ENCODE peak calls at places on chromosomes 3 and 15, in five cellular contexts. One of them, this sample, is unnamed.

GRCh38 chr3:143090486-143090885 is 29.1 kb upstream of the CHST2 start:
- DNase-seq in HepG2: no peak
- DNase-seq in K562: no peak
- DNase-seq in H1: no peak
- DNase-seq in GM12878: no peak
- DNase-seq in this sample: no peak

GRCh38 chr15:60179786-60180391 is 175.8 kb downstream of the FOXB1 start:
- DNase-seq in HepG2: peak
- DNase-seq in K562: peak
- DNase-seq in H1: no peak
- DNase-seq in GM12878: peak
- DNase-seq in this sample: peak

GRCh38 chr3:142916611-142917010 is 27.7 kb upstream of the PCOLCE2 start:
- DNase-seq in HepG2: no peak
- DNase-seq in K562: no peak
- DNase-seq in H1: no peak
- DNase-seq in GM12878: no peak
- DNase-seq in this sample: no peak

GRCh38 chr15:90481023-90481422 is 48.7 kb upstream of the CRTC3 start:
- DNase-seq in HepG2: no peak
- DNase-seq in K562: no peak
- DNase-seq in H1: no peak
- DNase-seq in GM12878: no peak
- DNase-seq in this sample: no peak

GRCh38 chr15:80480171-80480811 is 76.1 kb downstream of the ARNT2 start:
- DNase-seq in HepG2: peak
- DNase-seq in K562: no peak
- DNase-seq in H1: no peak
- DNase-seq in GM12878: no peak
- DNase-seq in this sample: no peak

GRCh38 chr3:43468141-43468540 is 153.7 kb downstream of the ANO10 start:
- DNase-seq in HepG2: no peak
- DNase-seq in K562: no peak
- DNase-seq in H1: no peak
- DNase-seq in GM12878: no peak
- DNase-seq in this sample: no peak

GRCh38 chr3:67288707-67289106 is 290.6 kb downstream of the KBTBD8 start:
- DNase-seq in HepG2: no peak
- DNase-seq in K562: no peak
- DNase-seq in H1: no peak
- DNase-seq in GM12878: no peak
- DNase-seq in this sample: no peak

GRCh38 chr3:143427626-143428025 is 308.1 kb downstream of the CHST2 start:
- DNase-seq in HepG2: no peak
- DNase-seq in K562: no peak
- DNase-seq in H1: no peak
- DNase-seq in GM12878: no peak
- DNase-seq in this sample: no peak

GRCh38 chr3:140148824-140149390 is 213.9 kb downstream of the CLSTN2 start:
- DNase-seq in HepG2: no peak
- DNase-seq in K562: no peak
- DNase-seq in H1: peak
- DNase-seq in GM12878: no peak
- DNase-seq in this sample: no peak

GRCh38 chr15:32222716-32223115 is 180.4 kb downstream of the GOLGA8K start:
- DNase-seq in HepG2: no peak
- DNase-seq in K562: no peak
- DNase-seq in H1: no peak
- DNase-seq in GM12878: no peak
- DNase-seq in this sample: no peak

GRCh38 chr3:114496874-114497273 is 203.0 kb downstream of the TIGIT start:
- DNase-seq in HepG2: peak
- DNase-seq in K562: no peak
- DNase-seq in H1: no peak
- DNase-seq in GM12878: no peak
- DNase-seq in this sample: peak

GRCh38 chr3:37934631-37935289 is 55.8 kb upstream of the VILL start:
- DNase-seq in HepG2: no peak
- DNase-seq in K562: no peak
- DNase-seq in H1: no peak
- DNase-seq in GM12878: no peak
- DNase-seq in this sample: no peak

GRCh38 chr3:193261970-193262369 is 20.9 kb downstream of the PLAAT1 start:
- DNase-seq in HepG2: no peak
- DNase-seq in K562: no peak
- DNase-seq in H1: no peak
- DNase-seq in GM12878: no peak
- DNase-seq in this sample: no peak

GRCh38 chr15:44535509-44536297 is 1.2 kb upstream of the EIF3J start:
- DNase-seq in HepG2: peak
- DNase-seq in K562: no peak
- DNase-seq in H1: peak
- DNase-seq in GM12878: no peak
- DNase-seq in this sample: no peak

GRCh38 chr15:98953950-98954349 is 53.6 kb downstream of the PGPEP1L start:
- DNase-seq in HepG2: no peak
- DNase-seq in K562: no peak
- DNase-seq in H1: no peak
- DNase-seq in GM12878: no peak
- DNase-seq in this sample: no peak

GRCh38 chr15:65072027-65072426 is 4.2 kb upstream of the RASL12 start:
- DNase-seq in HepG2: no peak
- DNase-seq in K562: no peak
- DNase-seq in H1: no peak
- DNase-seq in GM12878: no peak
- DNase-seq in this sample: no peak

GRCh38 chr3:127754411-127755304 is 67.7 kb downstream of the MGLL start:
- DNase-seq in HepG2: no peak
- DNase-seq in K562: no peak
- DNase-seq in H1: no peak
- DNase-seq in GM12878: peak
- DNase-seq in this sample: no peak

GRCh38 chr3:105800320-105800719 is 68.5 kb downstream of the CBLB start:
- DNase-seq in HepG2: no peak
- DNase-seq in K562: no peak
- DNase-seq in H1: no peak
- DNase-seq in GM12878: no peak
- DNase-seq in this sample: no peak

GRCh38 chr3:23877324-23877980 is 39.3 kb downstream of the NKIRAS1 start:
- DNase-seq in HepG2: peak
- DNase-seq in K562: no peak
- DNase-seq in H1: no peak
- DNase-seq in GM12878: no peak
- DNase-seq in this sample: no peak

GRCh38 chr3:86655096-86655495 is 335.9 kb downstream of the VGLL3 start:
- DNase-seq in HepG2: no peak
- DNase-seq in K562: no peak
- DNase-seq in H1: no peak
- DNase-seq in GM12878: no peak
- DNase-seq in this sample: no peak

GRCh38 chr3:76039431-76039830 is 254.1 kb upstream of the ZNF717 start:
- DNase-seq in HepG2: no peak
- DNase-seq in K562: no peak
- DNase-seq in H1: no peak
- DNase-seq in GM12878: no peak
- DNase-seq in this sample: no peak

GRCh38 chr3:130671545-130671944 is 75.1 kb downstream of the PIK3R4 start:
- DNase-seq in HepG2: no peak
- DNase-seq in K562: peak
- DNase-seq in H1: no peak
- DNase-seq in GM12878: no peak
- DNase-seq in this sample: no peak

GRCh38 chr3:52233108-52233591 is 5.8 kb downstream of the TWF2 start:
- DNase-seq in HepG2: no peak
- DNase-seq in K562: no peak
- DNase-seq in H1: no peak
- DNase-seq in GM12878: no peak
- DNase-seq in this sample: no peak

GRCh38 chr3:52230461-52230860 is 5.0 kb upstream of the TLR9 start:
- DNase-seq in HepG2: no peak
- DNase-seq in K562: no peak
- DNase-seq in H1: no peak
- DNase-seq in GM12878: no peak
- DNase-seq in this sample: no peak

GRCh38 chr3:52230889-52231499 is 5.5 kb upstream of the TLR9 start:
- DNase-seq in HepG2: no peak
- DNase-seq in K562: no peak
- DNase-seq in H1: no peak
- DNase-seq in GM12878: no peak
- DNase-seq in this sample: no peak

GRCh38 chr3:52232279-52233107 is 6.5 kb downstream of the TWF2 start:
- DNase-seq in HepG2: no peak
- DNase-seq in K562: no peak
- DNase-seq in H1: no peak
- DNase-seq in GM12878: no peak
- DNase-seq in this sample: no peak

DNA sequence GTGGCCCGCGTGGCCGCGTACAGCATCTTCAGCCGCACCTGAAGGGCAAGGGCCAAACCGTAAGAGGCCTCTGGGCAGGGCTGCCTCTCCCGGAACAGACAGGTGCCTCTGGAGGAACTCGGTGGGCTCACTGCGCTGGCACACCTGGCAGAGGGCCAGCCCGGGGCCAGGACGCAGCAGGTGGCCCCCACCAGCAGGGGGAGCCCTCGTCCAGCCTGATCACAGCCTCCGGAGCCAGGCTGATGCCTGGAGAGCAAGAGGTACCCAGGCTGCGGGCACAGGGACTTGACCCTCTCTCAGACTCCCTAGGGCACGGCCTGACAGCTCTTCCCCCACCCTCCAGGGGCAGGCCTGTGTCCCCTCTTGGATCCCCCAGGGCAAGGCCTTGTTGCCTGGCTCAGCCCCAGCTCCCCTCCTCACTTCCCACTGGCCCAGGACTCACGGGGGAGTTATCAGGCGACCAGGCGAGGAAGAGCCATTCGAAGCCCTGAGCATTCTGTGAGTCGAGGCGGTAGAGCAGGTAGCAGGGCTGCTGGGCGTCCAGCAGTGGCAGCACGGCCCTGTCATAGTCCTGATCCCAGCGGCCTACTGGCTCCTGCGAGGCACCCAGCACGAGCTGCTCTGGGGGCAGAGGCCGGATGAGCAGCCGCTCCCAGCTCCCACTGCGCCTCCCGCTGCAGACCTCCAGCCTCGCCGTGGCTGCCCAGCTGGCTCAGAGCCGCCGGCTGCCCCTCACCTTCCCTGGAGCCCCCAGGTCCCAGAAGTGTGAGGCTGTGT is 6.2 kb upstream of the TLR9 start:
- DNase-seq in HepG2: no peak
- DNase-seq in K562: peak
- DNase-seq in H1: peak
- DNase-seq in GM12878: no peak
- DNase-seq in this sample: peak
- TF ChIP-seq HDAC2 in HepG2: no peak
- TF ChIP-seq HDAC2 in K562: no peak
- TF ChIP-seq HDAC2 in H1: no peak
- TF ChIP-seq HDAC2 in GM12878: no peak
- TF ChIP-seq HDAC2 in this sample: no peak

DNA sequence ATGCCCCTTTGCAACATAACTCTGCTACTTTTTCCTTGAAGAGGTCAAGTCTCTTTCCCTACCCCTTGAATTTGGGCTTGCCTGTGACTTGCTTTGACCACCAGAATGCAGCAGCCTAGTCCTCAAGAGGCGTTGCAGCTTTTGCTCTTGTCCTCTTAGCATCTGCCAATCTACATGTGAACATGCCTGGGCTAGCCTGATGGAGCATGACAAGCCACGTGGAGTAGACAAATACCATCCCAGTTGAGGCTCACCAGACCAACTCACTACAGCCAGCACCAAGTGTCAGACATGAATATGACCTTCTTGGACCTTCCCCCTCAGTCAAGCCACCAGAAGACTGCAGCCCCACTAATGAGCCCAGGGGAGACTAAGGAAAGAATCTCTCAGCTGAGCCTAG is 32.9 kb downstream of the AMOTL2 start:
- DNase-seq in HepG2: no peak
- DNase-seq in K562: no peak
- DNase-seq in H1: no peak
- DNase-seq in GM12878: no peak
- DNase-seq in this sample: no peak
- TF ChIP-seq HDAC2 in HepG2: no peak
- TF ChIP-seq HDAC2 in K562: no peak
- TF ChIP-seq HDAC2 in H1: no peak
- TF ChIP-seq HDAC2 in GM12878: no peak
- TF ChIP-seq HDAC2 in this sample: no peak

GRCh38 chr3:195224980-195225580 is 45.9 kb downstream of the XXYLT1 start:
- DNase-seq in HepG2: no peak
- DNase-seq in K562: no peak
- DNase-seq in H1: peak
- DNase-seq in GM12878: no peak
- DNase-seq in this sample: no peak

GRCh38 chr3:195224156-195224979 is 46.6 kb downstream of the XXYLT1 start:
- DNase-seq in HepG2: no peak
- DNase-seq in K562: no peak
- DNase-seq in H1: peak
- DNase-seq in GM12878: no peak
- DNase-seq in this sample: no peak

GRCh38 chr3:195226445-195226844 is 44.5 kb downstream of the XXYLT1 start:
- DNase-seq in HepG2: no peak
- DNase-seq in K562: no peak
- DNase-seq in H1: peak
- DNase-seq in GM12878: no peak
- DNase-seq in this sample: no peak

GRCh38 chr3:195227871-195228270 is 43.1 kb downstream of the XXYLT1 start:
- DNase-seq in HepG2: no peak
- DNase-seq in K562: no peak
- DNase-seq in H1: peak
- DNase-seq in GM12878: no peak
- DNase-seq in this sample: no peak

DNA sequence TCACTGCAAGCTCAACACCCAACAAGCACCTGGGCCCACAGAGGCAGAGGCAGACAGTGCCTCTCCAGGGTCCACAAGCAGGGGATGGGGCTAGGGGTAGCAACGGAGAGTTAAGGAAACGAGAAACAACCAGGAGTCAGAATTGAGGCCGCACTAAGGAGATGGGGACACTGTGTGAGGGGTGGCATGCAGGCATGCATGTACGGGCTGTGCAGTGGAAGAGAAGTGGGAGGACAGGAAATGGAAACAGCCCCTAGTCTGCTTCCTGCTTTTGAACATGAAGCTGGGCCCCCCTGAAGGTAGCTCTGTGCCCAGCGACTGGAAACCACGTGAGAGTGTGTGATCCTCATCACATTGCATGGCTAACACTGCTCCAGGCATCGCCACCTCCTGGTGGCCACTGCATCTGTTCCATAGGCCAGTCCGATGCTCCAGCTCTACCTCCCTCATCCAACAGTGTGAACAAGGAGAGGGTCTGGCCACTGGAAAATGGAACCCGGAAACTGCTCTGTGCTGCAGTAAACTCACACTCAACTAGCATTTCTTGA is 44.0 kb downstream of the XXYLT1 start:
- DNase-seq in HepG2: peak
- DNase-seq in K562: no peak
- DNase-seq in H1: peak
- DNase-seq in GM12878: no peak
- DNase-seq in this sample: no peak
- TF ChIP-seq HDAC2 in HepG2: peak
- TF ChIP-seq HDAC2 in K562: no peak
- TF ChIP-seq HDAC2 in H1: no peak
- TF ChIP-seq HDAC2 in GM12878: no peak
- TF ChIP-seq HDAC2 in this sample: no peak

GRCh38 chr15:58515807-58516206 is 84.0 kb downstream of the LIPC start:
- DNase-seq in HepG2: no peak
- DNase-seq in K562: no peak
- DNase-seq in H1: no peak
- DNase-seq in GM12878: peak
- DNase-seq in this sample: no peak
- TF ChIP-seq HDAC2 in HepG2: no peak
- TF ChIP-seq HDAC2 in K562: no peak
- TF ChIP-seq HDAC2 in H1: no peak
- TF ChIP-seq HDAC2 in GM12878: no peak
- TF ChIP-seq HDAC2 in this sample: no peak

This sample was measured in A549.